ENCODE peak calls at places on chromosomes 13 and 19, in four cellular contexts. T is HepG2, B is H1, N is GM12878. F is an unnamed sample.

GRCh38 chr19:16376649-16377048 is 52.0 kb downstream of the KLF2 start:
- DNase-seq in T (no peak), N (no peak), B (no peak), F (no peak)

GRCh38 chr19:24140099-24140498 is 53.1 kb downstream of the ZNF254 start:
- DNase-seq in T (peak; percentile 92), B (no peak), N (no peak), F (no peak)

GRCh38 chr13:71860547-71861131 is 6.4 kb downstream of the DACH1 start:
- DNase-seq in B (no peak), T (no peak), N (no peak), F (no peak)

GRCh38 chr19:13195678-13196077 is 45.5 kb downstream of the IER2 start:
- DNase-seq in B (peak; percentile 47), N (no peak), T (peak; percentile 80), F (peak; percentile 75)

GRCh38 chr13:80923907-80924306 is 583.0 kb upstream of the SPRY2 start:
- DNase-seq in N (no peak), T (no peak), B (no peak), F (no peak)

GRCh38 chr13:20448470-20448869 is 77.2 kb downstream of the CRYL1 start:
- DNase-seq in B (no peak), N (no peak), T (no peak), F (no peak)

GRCh38 chr13:23695711-23696512 is 125.7 kb downstream of the TNFRSF19 start:
- DNase-seq in B (no peak), N (no peak), T (no peak), F (no peak)

GRCh38 chr13:28889317-28889716 is 69.2 kb downstream of the MTUS2 start:
- DNase-seq in B (no peak), N (no peak), T (no peak), F (no peak)

GRCh38 chr19:29708553-29709439 is 6.3 kb downstream of the C19orf12 start:
- DNase-seq in B (no peak), N (no peak), T (peak; percentile 79), F (no peak)

GRCh38 chr13:26538363-26539317 is 18.8 kb upstream of the WASF3 start:
- DNase-seq in B (no peak), N (no peak), T (no peak), F (no peak)

GRCh38 chr19:10408511-10409291 is 5.4 kb upstream of the CDC37 start:
- DNase-seq in B (no peak), T (no peak), N (no peak), F (no peak)

GRCh38 chr13:44692173-44692713 is 116.1 kb upstream of the TSC22D1 start:
- DNase-seq in N (no peak), T (no peak), B (no peak), F (no peak)

GRCh38 chr19:10491472-10492047 is 11.6 kb downstream of the KEAP1 start:
- DNase-seq in T (no peak), N (no peak), B (no peak), F (no peak)

GRCh38 chr13:106213028-106213427 is 322.4 kb downstream of the EFNB2 start:
- DNase-seq in N (no peak), B (no peak), T (no peak), F (no peak)

GRCh38 chr19:21835810-21836444 is at the start of gene ZNF43:
- DNase-seq in B (peak; percentile 88), N (peak; percentile 13), T (peak; percentile 87), F (peak; percentile 94)

GRCh38 chr19:6767081-6767356 is 216 bp downstream of the SH2D3A start:
- DNase-seq in B (no peak), T (peak; percentile 55), N (no peak), F (no peak)

GRCh38 chr13:107331359-107331758 is 763.4 kb upstream of the ARGLU1 start:
- DNase-seq in T (no peak), B (no peak), N (no peak), F (no peak)

GRCh38 chr13:95496485-95496884 is 56.0 kb upstream of the CLDN10 start:
- DNase-seq in T (no peak), N (no peak), B (no peak), F (no peak)

GRCh38 chr13:43830481-43830873 is 43.7 kb upstream of the ENOX1 start:
- DNase-seq in N (no peak), B (no peak), T (no peak), F (no peak)

GRCh38 chr19:40466219-40467006 is at the start of gene SPTBN4:
- DNase-seq in N (peak; percentile 40), T (no peak), B (no peak), F (no peak)

GRCh38 chr13:109687559-109688448 is 98.6 kb downstream of the IRS2 start:
- DNase-seq in T (no peak), N (no peak), B (no peak), F (no peak)

GRCh38 chr13:105937451-105937850 is 598.0 kb downstream of the EFNB2 start:
- DNase-seq in T (no peak), B (no peak), N (no peak), F (peak; percentile 8)

GRCh38 chr13:106230450-106230849 is 305.0 kb downstream of the EFNB2 start:
- DNase-seq in B (no peak), T (no peak), N (no peak), F (no peak)

GRCh38 chr19:54893406-54893805 is 12.5 kb upstream of the NCR1 start:
- DNase-seq in N (no peak), B (peak; percentile 59), T (no peak), F (peak; percentile 16)

GRCh38 chr19:1189419-1189818 is 15.4 kb upstream of the SBNO2 start:
- DNase-seq in N (no peak), T (no peak), B (no peak), F (no peak)

GRCh38 chr13:21749410-21749809 is 78.5 kb downstream of the FGF9 start:
- DNase-seq in N (no peak), T (peak; percentile 32), B (no peak), F (no peak)

GRCh38 chr19:46404039-46404883 is 9.1 kb downstream of the CCDC8 start:
- DNase-seq in N (no peak), B (no peak), T (peak; percentile 69), F (no peak)

GRCh38 chr19:28289294-28290063 is 923.5 kb downstream of the UQCRFS1 start:
- DNase-seq in B (no peak), N (no peak), T (no peak), F (no peak)

GRCh38 chr19:3369337-3370213 is 3.2 kb downstream of the NFIC start:
- DNase-seq in T (no peak), N (no peak), B (no peak), F (no peak)
- H3K4me1 ChIP-seq in T (peaks cover 37% of the 10 kb centered on the region), N (peaks cover 39% of the 10 kb centered on the region), B (peaks cover 12% of the 10 kb centered on the region), F (peaks cover 22% of the 10 kb centered on the region)

DNA sequence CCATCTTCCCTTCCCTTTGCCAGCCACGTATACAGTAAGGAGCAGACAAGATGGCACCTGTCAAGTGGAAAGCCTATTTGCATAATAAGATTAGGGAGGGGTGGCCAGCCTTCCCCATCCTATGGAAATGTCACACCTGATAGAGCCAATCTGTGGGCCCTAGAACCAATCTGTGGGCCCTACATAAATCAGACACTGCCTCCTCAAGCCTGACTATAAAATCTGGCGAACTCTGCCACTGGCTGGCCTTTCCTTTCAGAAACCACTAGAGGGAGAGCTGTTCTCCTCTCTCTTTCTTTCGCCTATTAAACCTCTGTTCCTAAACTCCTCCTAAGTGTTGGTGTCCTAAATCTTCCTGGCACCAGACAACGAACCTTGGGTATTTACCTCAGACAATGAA is 231.5 kb upstream of the KLHL1 start:
- DNase-seq in N (no peak), B (peak; percentile 19), T (peak; percentile 21), F (peak; percentile 8)
- TF ChIP-seq SUZ12 in N (no peak), B (no peak), T (no peak), F (no peak)

DNA sequence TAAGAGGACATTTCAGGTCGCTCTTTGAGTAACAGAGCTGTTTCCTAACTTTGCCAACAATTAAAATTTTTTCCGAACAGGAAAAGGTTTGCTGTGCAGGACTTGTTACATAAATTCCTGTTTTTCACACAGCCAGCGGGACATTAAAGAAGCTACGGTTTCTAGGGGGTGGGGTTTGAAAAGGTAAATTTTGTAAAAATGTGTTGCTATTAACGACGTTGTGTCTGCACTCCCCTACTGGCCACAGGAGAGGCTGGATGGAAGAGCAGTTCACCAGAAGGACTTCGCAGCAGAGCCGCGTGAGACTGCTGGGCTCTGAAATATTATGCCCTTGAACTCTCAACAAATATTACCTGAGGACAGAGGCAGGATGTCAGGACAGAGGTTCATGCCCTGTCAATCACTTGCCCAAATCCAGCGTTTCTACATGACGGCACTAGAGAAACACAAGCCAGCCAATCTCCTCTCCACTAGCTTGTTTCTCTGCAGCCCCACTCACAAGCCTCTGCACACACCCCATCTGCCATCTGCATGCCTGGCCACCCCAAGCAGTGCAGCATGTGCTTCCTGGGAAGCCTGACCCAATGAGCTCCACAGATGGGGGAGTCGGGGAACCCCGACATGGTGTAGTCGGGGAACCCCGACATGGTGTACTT is 102.0 kb downstream of the FOXO1 start:
- DNase-seq in N (peak; percentile 24), T (peak; percentile 96), B (no peak), F (no peak)
- H3K4me1 ChIP-seq in N (peaks cover 11% of the 10 kb centered on the region), T (peaks cover 83% of the 10 kb centered on the region), B (peaks cover 9% of the 10 kb centered on the region), F (no peaks in the 10 kb centered on the region)

DNA sequence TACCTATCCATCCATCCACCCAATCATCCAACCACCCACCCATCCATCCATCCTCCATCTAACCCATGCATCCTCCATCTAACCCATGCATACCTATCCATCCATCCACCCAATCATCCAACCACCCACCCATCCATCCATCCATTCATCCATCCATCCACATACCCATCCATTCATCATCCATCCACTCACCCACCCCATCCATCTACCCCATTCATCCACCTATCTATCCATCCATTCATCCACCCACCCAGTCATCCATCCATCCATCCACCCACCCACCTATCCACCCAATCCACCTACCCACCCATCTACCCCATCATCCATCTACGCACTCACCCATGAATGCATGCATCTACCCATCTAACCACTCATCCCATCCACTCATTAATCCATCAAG is 6.6 kb downstream of the MICOS13 start:
- DNase-seq in B (no peak), N (no peak), T (no peak), F (no peak)
- TF ChIP-seq SUZ12 in B (no peak), N (no peak), T (no peak), F (no peak)

DNA sequence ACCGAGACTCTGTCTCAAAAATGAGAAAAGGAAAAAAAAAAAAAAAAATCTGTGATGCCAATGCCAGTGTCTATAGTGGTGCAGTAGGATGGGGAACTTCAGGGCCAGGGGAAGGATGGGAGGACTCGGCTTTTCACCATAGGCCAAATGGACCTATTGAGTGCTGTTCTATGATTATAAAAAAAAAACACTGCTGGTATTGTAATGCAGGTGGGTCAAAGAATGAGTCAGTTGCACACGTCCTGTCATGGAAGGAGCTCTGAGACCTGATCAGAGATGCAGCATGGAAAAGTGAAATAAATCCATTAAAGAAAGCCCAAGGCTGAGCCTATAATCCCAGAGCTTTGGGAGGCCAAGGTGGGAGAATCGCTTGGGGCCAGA is 7.0 kb downstream of the DNAJB1 start:
- DNase-seq in B (no peak), T (no peak), N (no peak), F (no peak)
- H3K4me1 ChIP-seq in B (no peaks in the 10 kb centered on the region), T (peaks cover 98% of the 10 kb centered on the region), N (peaks cover 9% of the 10 kb centered on the region), F (peaks cover under 1% of the 10 kb centered on the region)

DNA sequence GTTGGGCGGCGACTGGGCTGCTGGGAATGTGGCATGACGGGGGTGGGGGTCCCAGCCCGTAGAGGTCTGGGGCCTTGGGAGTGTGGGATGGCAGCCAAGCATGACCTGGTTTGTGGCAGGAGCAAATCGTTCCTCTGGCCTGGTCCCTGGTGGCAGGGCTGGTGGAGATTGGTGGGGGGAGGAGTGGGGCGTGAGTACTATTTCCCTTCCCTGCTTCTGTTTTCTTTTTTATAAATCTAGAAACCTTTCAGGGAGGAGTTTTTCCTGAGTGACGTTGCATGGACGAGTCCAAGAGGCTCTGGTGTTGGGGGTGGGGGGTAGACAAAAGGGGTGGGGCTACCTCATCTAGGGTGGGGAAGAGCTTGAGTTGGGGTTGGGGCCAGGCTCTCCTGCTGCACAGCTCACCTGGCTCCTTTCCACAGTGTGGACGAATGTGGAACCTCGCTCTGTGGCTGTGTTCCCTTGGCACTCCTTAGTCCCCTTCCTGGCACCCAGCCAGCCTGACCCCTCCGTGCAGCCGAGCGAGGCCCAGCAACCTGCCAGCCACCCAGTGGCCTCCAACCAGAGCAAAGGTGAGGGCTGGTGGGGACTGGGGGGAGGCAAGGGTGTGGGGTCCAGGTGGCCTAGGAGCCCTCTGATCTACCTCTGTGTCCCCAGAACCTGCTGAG is 15.4 kb upstream of the PRR19 start:
- DNase-seq in B (no peak), N (no peak), T (no peak), F (no peak)
- TF ChIP-seq SUZ12 in B (no peak), N (no peak), T (no peak), F (no peak)